ENCODE peak calls at places on chromosomes 5 and 9, in eight cellular contexts. E is BJ, L is osteocyte, B is kidney, W is endothelial cell, C is AG04450, O is ovary, U is astrocyte. Q is an unnamed sample.

GRCh38 chr9:125971050-125971449 is 223.9 kb downstream of the PBX3 start:
- DNase-seq in E (no peak), L (peak), B (no peak), W (no peak), C (no peak), O (no peak), U (no peak), Q (peak)

GRCh38 chr9:89519393-89519805 is 21.5 kb upstream of the SEMA4D start:
- DNase-seq in E (no peak), L (no peak), B (peak), W (no peak), C (no peak), O (no peak), U (peak), Q (no peak)

GRCh38 chr9:90095682-90096081 is 490.9 kb downstream of the GADD45G start:
- DNase-seq in E (no peak), L (no peak), B (no peak), W (no peak), C (no peak), O (no peak), U (no peak), Q (no peak)

GRCh38 chr9:83920469-83920941 is 727 bp downstream of the KIF27 start:
- DNase-seq in E (no peak), L (no peak), B (peak), W (no peak), C (no peak), O (peak), U (peak), Q (peak)

GRCh38 chr5:149466457-149466972 is 84.7 kb downstream of the CSNK1A1 start:
- DNase-seq in E (no peak), L (no peak), B (no peak), W (no peak), C (no peak), O (no peak), U (peak), Q (no peak)

GRCh38 chr9:128136816-128137793 is 9.6 kb upstream of the PTGES2 start:
- DNase-seq in E (no peak), L (no peak), B (peak), W (no peak), C (peak), O (no peak), U (peak), Q (peak)

GRCh38 chr5:84817953-84818352 is 433.3 kb upstream of the EDIL3 start:
- DNase-seq in E (no peak), L (no peak), B (no peak), W (no peak), C (no peak), O (no peak), U (no peak), Q (no peak)

GRCh38 chr5:100576217-100576751 is 41.1 kb downstream of the FAM174A start:
- DNase-seq in E (no peak), L (no peak), B (no peak), W (no peak), C (no peak), O (no peak), U (no peak), Q (no peak)

GRCh38 chr5:143781993-143782520 is 29.9 kb upstream of the HMHB1 start:
- DNase-seq in E (no peak), L (no peak), B (no peak), W (no peak), C (no peak), O (no peak), U (no peak), Q (no peak)

GRCh38 chr5:180212363-180213255 is 3.6 kb upstream of the RASGEF1C start:
- DNase-seq in E (no peak), L (no peak), B (no peak), W (no peak), C (no peak), O (no peak), U (no peak), Q (no peak)

GRCh38 chr5:82641362-82641988 is 363.3 kb upstream of the RPS23 start:
- DNase-seq in E (peak), L (no peak), B (peak), W (peak), C (peak), O (peak), U (peak), Q (peak)

GRCh38 chr5:171954721-171955120 is 51.7 kb downstream of the FBXW11 start:
- DNase-seq in E (no peak), L (no peak), B (no peak), W (no peak), C (no peak), O (no peak), U (peak), Q (no peak)

GRCh38 chr9:90942555-90942954 is 140.9 kb downstream of the SYK start:
- DNase-seq in E (no peak), L (no peak), B (peak), W (no peak), C (no peak), O (no peak), U (peak), Q (no peak)

GRCh38 chr5:81787843-81788242 is 36.9 kb upstream of the SSBP2 start:
- DNase-seq in E (peak), L (no peak), B (no peak), W (no peak), C (peak), O (peak), U (peak), Q (no peak)

GRCh38 chr5:134537297-134537696 is 11.8 kb downstream of the JADE2 start:
- DNase-seq in E (no peak), L (no peak), B (no peak), W (no peak), C (no peak), O (no peak), U (no peak), Q (no peak)

GRCh38 chr5:132487841-132488555 is 2.6 kb downstream of the IRF1 start:
- DNase-seq in E (no peak), L (no peak), B (no peak), W (no peak), C (no peak), O (no peak), U (no peak), Q (peak)

GRCh38 chr5:137733922-137734695 is 1.8 kb downstream of the KLHL3 start:
- DNase-seq in E (no peak), L (no peak), B (no peak), W (no peak), C (no peak), O (no peak), U (no peak), Q (no peak)

GRCh38 chr9:93143830-93144530 is 9.9 kb upstream of the NINJ1 start:
- DNase-seq in E (no peak), L (no peak), B (peak), W (no peak), C (no peak), O (no peak), U (no peak), Q (no peak)

GRCh38 chr5:145848854-145849253 is 13.7 kb upstream of the PRELID2 start:
- DNase-seq in E (no peak), L (no peak), B (no peak), W (no peak), C (no peak), O (no peak), U (peak), Q (no peak)

DNA sequence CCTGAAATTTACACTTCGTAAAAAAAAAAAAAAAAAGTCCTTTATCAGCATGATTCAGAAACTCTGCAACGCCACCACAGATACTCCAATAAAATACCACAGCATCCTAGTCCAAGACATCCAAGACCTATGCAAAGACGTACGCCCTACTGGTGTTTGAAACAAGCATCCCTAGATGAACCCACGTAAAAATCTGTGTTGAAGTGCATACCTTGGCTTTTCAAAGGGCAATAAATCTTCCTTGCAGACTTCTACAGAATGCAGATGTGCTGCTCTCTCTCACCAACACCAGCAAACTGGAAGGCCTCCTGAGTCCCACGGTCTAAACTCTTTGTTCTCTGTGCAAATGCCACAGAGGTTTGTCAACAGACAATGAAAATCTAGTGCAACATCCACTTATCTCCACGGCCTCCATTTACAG is 38.8 kb downstream of the MYO10 start:
- DNase-seq in E (peak), L (no peak), B (no peak), W (no peak), C (no peak), O (no peak), U (peak), Q (no peak)
- TF ChIP-seq CTCF in E (no peak), L (no peak), B (no peak), W (no peak), C (no peak), O (no peak), U (no peak), Q (no peak)

GRCh38 chr5:36035696-36036095 is 31.0 kb downstream of the UGT3A2 start:
- DNase-seq in E (no peak), L (no peak), B (no peak), W (no peak), C (no peak), O (no peak), U (no peak), Q (no peak)
- TF ChIP-seq CTCF in E (no peak), L (no peak), B (no peak), W (no peak), C (no peak), O (no peak), U (no peak), Q (no peak)

DNA sequence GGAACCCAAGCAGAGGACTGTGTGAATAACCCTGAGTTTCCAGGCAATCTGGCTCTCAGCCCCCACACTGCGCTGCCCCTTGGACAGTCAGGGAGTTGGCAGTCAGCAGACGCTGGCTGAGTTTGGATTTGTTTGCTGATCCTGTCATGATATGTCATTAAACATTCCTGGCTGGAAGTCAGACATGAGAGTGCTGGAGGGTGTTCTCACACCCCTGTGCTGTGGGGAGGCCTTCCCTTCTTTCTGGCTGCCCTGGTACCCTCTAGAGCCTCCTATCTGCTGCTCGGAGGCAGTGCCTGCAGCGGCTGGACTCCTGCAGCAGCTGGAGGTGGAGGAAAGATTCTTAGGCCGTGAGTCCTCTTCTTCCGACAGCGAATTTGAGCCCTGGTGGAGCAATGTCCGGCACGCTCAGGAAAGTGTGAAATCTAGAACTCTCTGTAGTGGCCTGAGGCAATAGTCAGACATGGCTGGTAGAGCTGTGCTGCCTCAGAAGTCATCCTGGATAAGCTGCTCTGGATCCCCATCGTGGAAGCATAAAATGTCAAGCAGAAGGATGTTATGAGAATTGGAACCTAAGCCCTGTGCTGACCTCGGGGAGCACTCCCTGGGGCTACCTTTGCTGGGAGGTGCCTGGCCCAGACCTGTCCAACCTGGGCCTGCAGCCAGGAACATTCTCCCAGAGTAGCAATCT is 72.0 kb downstream of the PDE8B start:
- DNase-seq in E (peak), L (no peak), B (no peak), W (no peak), C (peak), O (no peak), U (peak), Q (no peak)
- TF ChIP-seq CTCF in E (peak), L (peak), B (no peak), W (no peak), C (peak), O (no peak), U (peak), Q (no peak)

GRCh38 chr5:135890296-135890695 is 5.3 kb downstream of the IL9 start:
- DNase-seq in E (no peak), L (peak), B (no peak), W (no peak), C (no peak), O (peak), U (no peak), Q (no peak)

GRCh38 chr5:135891280-135891679 is 4.4 kb downstream of the IL9 start:
- DNase-seq in E (no peak), L (peak), B (no peak), W (no peak), C (no peak), O (peak), U (peak), Q (no peak)

GRCh38 chr5:135890867-135891266 is 4.8 kb downstream of the IL9 start:
- DNase-seq in E (no peak), L (peak), B (no peak), W (no peak), C (no peak), O (peak), U (peak), Q (no peak)

GRCh38 chr5:135894271-135894670 is 1.4 kb downstream of the IL9 start:
- DNase-seq in E (no peak), L (peak), B (no peak), W (no peak), C (no peak), O (no peak), U (no peak), Q (no peak)

DNA sequence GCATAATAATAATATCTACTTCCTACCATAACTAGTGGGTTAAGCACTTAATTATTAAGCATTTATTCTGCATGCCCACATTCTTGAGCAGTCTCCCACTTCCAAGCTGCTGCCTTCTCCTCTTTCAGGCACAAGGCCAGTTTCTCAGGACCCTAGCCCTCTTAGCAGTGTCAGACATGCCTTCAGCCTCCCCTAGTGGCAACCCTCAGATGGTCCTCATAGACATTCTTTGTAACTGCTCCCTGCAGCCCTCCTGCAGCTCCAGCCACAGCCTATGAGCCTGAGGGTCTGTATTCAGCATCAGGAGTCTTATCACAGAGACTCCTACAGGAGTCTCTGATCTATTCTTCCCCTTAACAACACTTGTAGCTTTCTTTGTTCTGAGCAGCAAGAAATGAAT is 3.8 kb downstream of the IL9 start:
- DNase-seq in E (no peak), L (peak), B (no peak), W (peak), C (no peak), O (no peak), U (no peak), Q (no peak)
- TF ChIP-seq CTCF in E (no peak), L (peak), B (peak), W (no peak), C (peak), O (peak), U (peak), Q (no peak)

GRCh38 chr5:181212934-181213333 is 7.9 kb upstream of the TRIM7 start:
- DNase-seq in E (no peak), L (no peak), B (no peak), W (no peak), C (no peak), O (no peak), U (no peak), Q (no peak)
- TF ChIP-seq CTCF in E (no peak), L (no peak), B (no peak), W (no peak), C (no peak), O (no peak), U (no peak), Q (no peak)

GRCh38 chr9:34048730-34049629 is at the start of gene UBAP2:
- DNase-seq in E (peak), L (peak), B (peak), W (peak), C (peak), O (peak), U (peak), Q (peak)

GRCh38 chr9:34045903-34046302 is 2.8 kb downstream of the UBAP2 start:
- DNase-seq in E (no peak), L (no peak), B (no peak), W (no peak), C (no peak), O (no peak), U (no peak), Q (no peak)

GRCh38 chr9:34049630-34050384 is 1.1 kb upstream of the UBAP2 start:
- DNase-seq in E (no peak), L (no peak), B (no peak), W (no peak), C (no peak), O (no peak), U (no peak), Q (no peak)

GRCh38 chr9:34046784-34047379 is 1.8 kb downstream of the UBAP2 start:
- DNase-seq in E (no peak), L (no peak), B (no peak), W (peak), C (no peak), O (no peak), U (no peak), Q (no peak)

DNA sequence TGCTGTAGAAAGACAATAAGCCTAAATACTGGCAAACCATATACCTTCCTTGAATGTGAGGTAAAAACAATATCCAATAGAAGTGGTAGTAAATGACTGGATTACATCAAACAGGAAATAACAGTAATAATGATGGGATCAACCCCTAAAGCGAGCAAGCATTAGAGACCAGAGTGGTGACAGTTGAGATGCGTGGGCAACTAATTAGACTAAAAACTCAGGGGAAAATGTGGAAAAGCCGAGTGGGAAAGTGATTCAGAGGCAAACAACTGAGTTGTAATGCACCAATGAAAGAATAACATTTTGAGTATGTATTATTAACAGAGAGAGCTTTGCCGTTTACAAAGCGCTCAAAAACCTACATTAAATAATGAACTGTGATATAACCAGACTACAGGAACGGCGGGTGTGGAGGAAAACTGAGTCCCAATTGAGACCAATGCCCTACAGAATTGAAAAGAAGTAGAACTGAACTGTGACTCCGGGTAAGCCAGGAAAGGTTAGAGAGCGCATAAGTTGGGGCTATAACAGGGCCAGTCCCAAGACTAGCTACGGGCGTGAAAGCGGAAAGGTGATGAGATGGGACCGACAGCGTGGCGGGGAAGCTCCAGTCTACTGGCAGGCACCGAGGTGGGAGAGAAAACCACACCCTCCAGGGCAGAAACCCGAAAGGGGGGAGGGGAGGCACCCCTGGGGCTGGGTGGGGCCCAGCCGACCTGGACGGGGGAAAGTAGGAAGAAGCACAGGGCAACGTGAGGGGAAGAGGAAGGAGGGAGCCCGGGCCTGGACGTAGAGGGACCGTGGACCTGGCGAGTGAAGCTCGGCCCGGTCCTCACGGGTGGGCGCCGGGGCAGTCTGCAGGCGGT is 590 bp downstream of the UBAP2 start:
- DNase-seq in E (no peak), L (peak), B (no peak), W (peak), C (no peak), O (no peak), U (no peak), Q (peak)
- TF ChIP-seq CTCF in E (no peak), L (no peak), B (no peak), W (no peak), C (no peak), O (no peak), U (no peak), Q (no peak)

DNA sequence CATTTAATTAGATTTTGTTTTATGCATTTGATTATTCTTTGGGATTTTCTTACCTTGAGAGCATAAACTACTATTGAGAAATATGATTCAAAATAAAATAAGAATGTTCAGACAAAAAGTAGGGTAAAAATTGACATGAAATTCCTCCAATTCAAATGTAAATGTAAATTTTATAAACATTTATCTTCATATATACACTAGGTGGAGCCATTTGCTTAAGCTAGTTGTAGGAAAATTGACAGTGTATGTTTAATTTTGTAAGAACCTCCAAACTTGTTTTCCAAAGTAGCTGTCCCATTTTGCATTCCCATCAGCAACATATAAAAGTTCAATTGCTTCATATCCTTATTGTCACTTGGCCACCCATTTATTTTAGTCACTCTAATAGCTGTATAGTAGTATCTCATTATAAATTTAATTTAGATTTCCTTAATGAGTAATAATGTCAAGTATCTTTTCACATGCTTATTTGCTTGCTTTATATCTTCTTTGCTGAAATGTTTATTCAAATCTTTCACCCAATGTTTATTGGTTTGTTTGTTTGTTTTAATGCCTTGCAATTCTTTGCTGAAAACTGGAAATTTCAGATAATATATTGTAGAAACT is 37.6 kb upstream of the SLCO6A1 start:
- DNase-seq in E (peak), L (no peak), B (no peak), W (no peak), C (no peak), O (no peak), U (no peak), Q (no peak)
- TF ChIP-seq CTCF in E (peak), L (peak), B (peak), W (peak), C (peak), O (no peak), U (peak), Q (peak)

Q was measured in GM13976.